ENCODE peak calls at places on chromosomes 6 and 20, in eight cellular contexts. L, C, W, Q, G, X, P and R are unnamed samples.

GRCh38 chr6:48474136-48474535 is 363.1 kb upstream of the PTCHD4 start:
- DNase-seq in W (no peak), C (no peak), L (no peak), G (no peak), X (no peak), Q (no peak), P (no peak), R (no peak)

GRCh38 chr20:36988494-36988966 is 37.0 kb upstream of the SAMHD1 start:
- DNase-seq in L (no peak), G (no peak), C (no peak), P (no peak), X (peak; percentile 22), W (no peak), Q (peak; percentile 57), R (peak; percentile 16)

GRCh38 chr20:18103497-18103896 is 34.2 kb upstream of the KAT14 start:
- DNase-seq in P (no peak), L (no peak), W (no peak), G (no peak), Q (no peak), X (no peak), C (no peak), R (no peak)

GRCh38 chr6:112086744-112087135 is 542 bp downstream of the TUBE1 start:
- DNase-seq in Q (peak; percentile 10), G (no peak), X (peak; percentile 55), P (no peak), W (no peak), C (no peak), L (no peak), R (peak; percentile 46)

GRCh38 chr6:56570434-56571359 is 72.0 kb downstream of the DST start:
- DNase-seq in L (no peak), P (no peak), W (no peak), Q (peak; percentile 9), C (no peak), X (peak; percentile 39), G (no peak), R (peak; percentile 10)

GRCh38 chr6:53718597-53719460 is 53.3 kb upstream of the KLHL31 start:
- DNase-seq in Q (peak; percentile 80), L (no peak), W (no peak), P (peak; percentile 25), G (no peak), X (peak; percentile 70), C (no peak), R (peak; percentile 53)

GRCh38 chr20:46388201-46388836 is 18.1 kb downstream of the ELMO2 start:
- DNase-seq in L (no peak), Q (no peak), G (no peak), W (no peak), X (no peak), C (no peak), P (no peak), R (no peak)

GRCh38 chr20:137668-138131 is 4.7 kb upstream of the DEFB126 start:
- DNase-seq in G (no peak), C (no peak), W (no peak), X (no peak), L (no peak), P (no peak), Q (peak; percentile 24), R (no peak)

GRCh38 chr20:64001607-64002011 is 20.7 kb downstream of the PRPF6 start:
- DNase-seq in G (no peak), X (no peak), P (no peak), W (no peak), Q (no peak), L (no peak), C (no peak), R (peak; percentile 44)

GRCh38 chr6:28383235-28384142 is 16.1 kb downstream of the ZSCAN12 start:
- DNase-seq in W (no peak), X (peak; percentile 65), L (peak; percentile 9), Q (peak; percentile 84), G (peak; percentile 91), P (peak; percentile 91), C (peak; percentile 80), R (peak; percentile 76)

GRCh38 chr6:87066449-87067288 is 28.2 kb downstream of the CGA start:
- DNase-seq in G (no peak), W (no peak), C (no peak), P (peak; percentile 31), L (no peak), Q (peak; percentile 40), X (peak; percentile 60), R (peak; percentile 50)

GRCh38 chr20:46631212-46631869 is 19.9 kb downstream of the SLC13A3 start:
- DNase-seq in L (no peak), Q (no peak), P (no peak), W (no peak), X (no peak), G (peak; percentile 58), C (no peak), R (no peak)